ENCODE peak calls at places on chromosomes 5 and 9, in eight cellular contexts. U is foreskin fibroblast; D is stimulated activated naive CD8-positive, alpha-beta T cell treated with anti-CD3 and anti-CD28 coated beads, Interleukin-15, Interleukin-2, amounts not matched to agents 100 U/mL and 50 U/mL, for 24 hours; T is NCI-H345; L is NCI-H774; I is SW 1271; K is AG08396; O is skeletal muscle cell. W is an unnamed sample.

GRCh38 chr5:89686081-89686765 is 723.3 kb downstream of the CETN3 start:
- DNase-seq in O (no peak), K (no peak), U (no peak), I (no peak), L (no peak), T (no peak), D (no peak), W (no peak)

GRCh38 chr9:129027685-129028191 is 393 bp downstream of the SH3GLB2 start:
- DNase-seq in U (no peak), O (no peak), T (peak), L (peak), K (peak), I (peak), D (no peak), W (no peak)

GRCh38 chr9:123355761-123356520 is at the start of gene CRB2:
- DNase-seq in I (no peak), D (no peak), O (no peak), T (no peak), K (no peak), U (no peak), L (no peak), W (no peak)

GRCh38 chr9:37753489-37754190 is at the start of gene TRMT10B:
- DNase-seq in I (peak), K (peak), O (peak), L (peak), T (peak), U (peak), D (peak), W (peak)

GRCh38 chr9:129412814-129413536 is 207.9 kb downstream of the C9orf50 start:
- DNase-seq in D (peak), T (peak), K (peak), O (peak), U (peak), I (peak), L (peak), W (peak)

GRCh38 chr5:145237843-145238242 is 597.3 kb downstream of the PRELID2 start:
- DNase-seq in D (no peak), K (no peak), I (peak), U (no peak), T (peak), O (no peak), L (peak), W (no peak)

GRCh38 chr5:77418601-77419591 is 73.2 kb downstream of the WDR41 start:
- DNase-seq in D (no peak), U (no peak), I (no peak), T (no peak), O (peak), L (no peak), K (no peak), W (no peak)

GRCh38 chr9:72465602-72466001 is 55.8 kb upstream of the TMC1 start:
- DNase-seq in U (no peak), T (no peak), L (no peak), K (no peak), O (no peak), D (no peak), I (no peak), W (no peak)

GRCh38 chr5:125412561-125413535 is 666.4 kb upstream of the ZNF608 start:
- DNase-seq in U (peak), I (no peak), K (peak), T (peak), D (no peak), L (peak), O (peak), W (peak)

GRCh38 chr5:143449772-143450171 is 46.3 kb upstream of the NR3C1 start:
- DNase-seq in L (no peak), I (no peak), O (no peak), U (no peak), D (no peak), K (no peak), T (no peak), W (no peak)

GRCh38 chr9:81074261-81074660 is 615.1 kb downstream of the TLE1 start:
- DNase-seq in O (no peak), K (no peak), L (no peak), D (no peak), I (no peak), T (no peak), U (no peak), W (no peak)

GRCh38 chr9:92763721-92764380 is 782 bp downstream of the BICD2 start:
- DNase-seq in L (no peak), K (peak), D (peak), O (no peak), U (no peak), I (no peak), T (no peak), W (no peak)

GRCh38 chr9:20914556-20914955 is 116.9 kb downstream of the HACD4 start:
- DNase-seq in U (no peak), T (no peak), I (no peak), D (no peak), O (no peak), L (no peak), K (no peak), W (no peak)

GRCh38 chr9:7234144-7234543 is 476.4 kb downstream of the KDM4C start:
- DNase-seq in U (no peak), K (peak), T (no peak), L (no peak), I (peak), D (peak), O (no peak), W (no peak)

GRCh38 chr5:181186902-181187499 is 18.0 kb downstream of the TRIM7 start:
- DNase-seq in K (no peak), D (no peak), T (no peak), L (no peak), O (no peak), U (no peak), I (no peak), W (no peak)

GRCh38 chr5:11903614-11904269 is 504 bp downstream of the CTNND2 start:
- DNase-seq in O (no peak), K (peak), D (peak), T (no peak), L (no peak), I (no peak), U (no peak), W (no peak)

GRCh38 chr9:81303658-81304057 is 385.7 kb downstream of the TLE1 start:
- DNase-seq in T (no peak), D (no peak), O (no peak), L (no peak), K (no peak), U (no peak), I (no peak), W (no peak)

GRCh38 chr9:76322810-76323209 is 71.4 kb downstream of the RFK start:
- DNase-seq in K (no peak), U (no peak), L (no peak), D (no peak), T (no peak), I (no peak), O (no peak), W (no peak)

GRCh38 chr5:110086658-110087388 is 397.1 kb downstream of the MAN2A1 start:
- DNase-seq in U (peak), I (no peak), O (peak), D (peak), L (no peak), K (peak), T (no peak), W (no peak)

GRCh38 chr9:4316409-4316808 is 16.5 kb upstream of the GLIS3 start:
- DNase-seq in L (no peak), D (no peak), T (no peak), U (no peak), O (no peak), K (no peak), I (no peak), W (no peak)

GRCh38 chr9:114827658-114828360 is 22.0 kb upstream of the TNFSF15 start:
- DNase-seq in T (no peak), D (peak), L (no peak), I (no peak), O (no peak), K (no peak), U (no peak), W (peak)

GRCh38 chr5:39411051-39411450 is 13.7 kb downstream of the DAB2 start:
- DNase-seq in L (no peak), K (no peak), T (no peak), D (no peak), U (peak), I (no peak), O (no peak), W (no peak)

GRCh38 chr5:180353226-180353962 is at the start of gene GFPT2:
- DNase-seq in U (peak), D (peak), K (peak), T (peak), L (peak), O (peak), I (peak), W (peak)